ENCODE peak calls at places on chromosome 19, in four cellular contexts. R, C, I and W are unnamed samples.

GRCh38 chr19:49136771-49137171 is 17.4 kb downstream of the PPFIA3 start:
- DNase-seq in C (peak), R (no peak), I (peak), W (no peak)

GRCh38 chr19:35004517-35005255 is 4.6 kb downstream of the GRAMD1A start:
- DNase-seq in I (peak), R (no peak), C (no peak), W (no peak)

GRCh38 chr19:5128251-5128931 is 159.5 kb downstream of the KDM4B start:
- DNase-seq in C (peak), I (no peak), R (no peak), W (no peak)

GRCh38 chr19:16601378-16602052 is 26.5 kb downstream of the MED26 start:
- DNase-seq in C (no peak), I (no peak), R (no peak), W (no peak)

GRCh38 chr19:16584825-16585801 is 12.9 kb upstream of the SLC35E1 start:
- DNase-seq in C (no peak), I (no peak), R (no peak), W (no peak)

GRCh38 chr19:6744381-6745288 is 5.2 kb downstream of the TRIP10 start:
- DNase-seq in I (peak), C (peak), R (peak), W (no peak)

GRCh38 chr19:11652492-11652891 is 55.2 kb downstream of the ZNF627 start:
- DNase-seq in R (no peak), C (no peak), I (no peak), W (no peak)

GRCh38 chr19:10189631-10190425 is 4.9 kb downstream of the DNMT1 start:
- DNase-seq in C (no peak), I (no peak), R (no peak), W (no peak)

GRCh38 chr19:41403181-41403970 is 5.8 kb downstream of the BCKDHA start:
- DNase-seq in I (no peak), R (no peak), C (no peak), W (no peak)

GRCh38 chr19:16671652-16672274 is 10.8 kb downstream of the TMEM38A start:
- DNase-seq in C (no peak), R (no peak), I (peak), W (no peak)

GRCh38 chr19:38359242-38360021 is 14.9 kb upstream of the PSMD8 start:
- DNase-seq in I (no peak), C (no peak), R (no peak), W (no peak)

GRCh38 chr19:38360351-38360750 is 14.0 kb upstream of the PSMD8 start:
- DNase-seq in I (no peak), R (no peak), C (no peak), W (no peak)

GRCh38 chr19:38361633-38362075 is 12.7 kb upstream of the PSMD8 start:
- DNase-seq in R (peak), C (peak), I (peak), W (peak)

GRCh38 chr19:38362076-38362945 is 12.1 kb upstream of the PSMD8 start:
- DNase-seq in R (peak), I (peak), C (peak), W (peak)

DNA sequence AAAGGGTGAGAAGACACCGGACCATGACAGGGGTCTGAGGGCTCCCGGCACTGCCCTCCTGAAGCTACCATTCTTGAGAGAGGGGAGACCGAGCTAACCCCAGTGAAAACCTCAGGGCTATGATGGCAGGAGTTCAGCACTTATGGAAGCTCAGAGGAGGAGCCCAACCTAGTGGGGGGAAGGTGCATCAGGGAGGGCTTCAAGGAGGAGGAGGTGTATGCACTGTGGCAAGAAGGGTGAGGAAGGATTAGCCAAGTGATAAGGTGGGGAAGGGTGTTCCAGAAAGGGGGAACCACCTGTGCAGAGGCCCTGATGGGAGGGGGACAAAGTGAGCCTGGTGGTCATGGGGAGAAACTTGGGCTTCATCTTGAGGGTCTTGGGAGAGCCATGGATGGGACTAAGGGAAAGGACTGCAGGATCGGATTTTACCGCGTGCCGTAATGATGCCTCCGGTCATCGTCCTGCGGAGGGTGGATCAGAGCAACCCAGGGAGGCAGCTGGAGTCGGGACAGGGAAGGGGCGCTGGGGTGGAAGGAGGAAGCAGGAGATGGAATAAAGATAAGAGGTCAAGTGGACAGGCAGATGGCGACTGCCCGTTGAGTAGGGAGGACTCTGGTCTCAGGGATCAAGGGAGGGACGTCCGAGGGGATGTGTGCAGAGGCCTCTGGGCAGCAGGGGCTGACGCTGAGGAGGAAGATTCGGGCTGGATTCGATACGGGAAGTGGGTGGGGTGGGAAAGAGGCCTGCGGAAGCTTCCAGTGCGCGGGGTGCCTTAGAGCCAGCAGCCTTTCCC is 13.3 kb upstream of the PSMD8 start:
- DNase-seq in I (no peak), C (no peak), R (no peak), W (no peak)
- TF ChIP-seq CTCF in I (no peak), C (no peak), R (no peak), W (no peak)

DNA sequence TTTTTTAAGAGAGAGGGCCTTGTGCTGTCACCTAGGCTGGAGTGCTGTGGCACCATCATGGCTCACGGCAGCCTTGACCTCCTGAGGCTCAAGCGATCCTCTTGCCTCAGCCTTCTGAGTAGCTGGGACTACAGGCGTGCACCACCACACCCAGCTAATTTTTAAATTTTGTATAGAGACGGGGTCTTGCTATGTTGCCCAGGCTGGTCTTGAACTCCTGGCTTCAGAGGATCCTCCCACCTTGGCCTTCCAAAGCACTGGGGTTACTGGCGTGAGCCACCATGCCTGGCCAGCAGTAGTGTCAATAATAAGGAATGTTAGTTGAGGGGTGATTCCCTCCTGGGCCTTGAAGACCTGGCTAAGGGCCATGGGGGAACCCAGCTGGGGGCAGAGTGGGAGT is 23.6 kb downstream of the MAST3 start:
- DNase-seq in C (no peak), R (no peak), I (no peak), W (no peak)
- TF ChIP-seq CTCF in C (no peak), R (no peak), I (no peak), W (no peak)

DNA sequence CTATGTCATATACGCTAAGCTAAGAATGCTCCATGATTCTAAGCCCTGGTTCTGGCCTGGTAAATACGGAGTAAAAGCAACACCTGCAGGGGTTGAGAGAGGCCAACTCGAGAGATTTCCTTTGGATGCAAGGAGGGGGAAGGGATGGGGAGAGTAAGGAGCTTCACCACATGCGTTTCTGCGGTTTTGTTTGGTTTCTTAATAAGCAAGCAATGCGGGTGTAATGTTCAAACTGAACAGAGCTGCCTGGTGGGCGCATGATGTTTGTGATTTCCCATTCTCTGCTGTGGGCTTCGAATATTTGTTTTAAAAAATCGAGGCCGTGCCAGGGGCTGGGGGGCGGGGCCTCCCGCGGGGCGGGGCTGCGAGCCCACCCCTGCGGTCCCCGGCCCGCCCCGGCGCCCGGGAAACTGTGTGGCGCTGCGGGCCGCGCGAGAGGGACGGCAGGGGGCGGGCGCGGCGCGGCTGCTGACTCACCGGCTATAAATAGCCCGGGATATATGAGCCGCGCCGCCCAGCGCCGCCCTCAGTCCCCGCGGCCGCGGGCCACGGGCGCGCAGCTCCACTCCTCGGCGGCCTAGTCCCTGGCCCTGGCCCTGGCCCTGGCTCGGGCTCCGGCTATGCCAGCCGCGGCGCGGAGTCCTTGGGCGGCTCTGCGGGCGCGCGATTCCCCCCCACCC is 5.1 kb downstream of the BBC3 start:
- DNase-seq in C (peak), R (peak), I (peak), W (peak)
- TF ChIP-seq CTCF in C (no peak), R (no peak), I (peak), W (no peak)

GRCh38 chr19:47651691-47652090 is 42.8 kb downstream of the BICRA start:
- DNase-seq in C (no peak), R (no peak), I (no peak), W (no peak)
- TF ChIP-seq CTCF in C (no peak), R (no peak), I (no peak), W (no peak)

GRCh38 chr19:1467512-1468273 is 11.3 kb downstream of the C19orf25 start:
- DNase-seq in R (no peak), I (peak), C (no peak), W (no peak)

GRCh38 chr19:1467228-1467511 is 11.8 kb downstream of the C19orf25 start:
- DNase-seq in C (no peak), I (peak), R (no peak), W (no peak)

GRCh38 chr19:1466018-1466460 is 13.0 kb downstream of the C19orf25 start:
- DNase-seq in C (no peak), I (no peak), R (no peak), W (no peak)

GRCh38 chr19:1466461-1467227 is 12.4 kb downstream of the C19orf25 start:
- DNase-seq in R (no peak), C (no peak), I (peak), W (no peak)

DNA sequence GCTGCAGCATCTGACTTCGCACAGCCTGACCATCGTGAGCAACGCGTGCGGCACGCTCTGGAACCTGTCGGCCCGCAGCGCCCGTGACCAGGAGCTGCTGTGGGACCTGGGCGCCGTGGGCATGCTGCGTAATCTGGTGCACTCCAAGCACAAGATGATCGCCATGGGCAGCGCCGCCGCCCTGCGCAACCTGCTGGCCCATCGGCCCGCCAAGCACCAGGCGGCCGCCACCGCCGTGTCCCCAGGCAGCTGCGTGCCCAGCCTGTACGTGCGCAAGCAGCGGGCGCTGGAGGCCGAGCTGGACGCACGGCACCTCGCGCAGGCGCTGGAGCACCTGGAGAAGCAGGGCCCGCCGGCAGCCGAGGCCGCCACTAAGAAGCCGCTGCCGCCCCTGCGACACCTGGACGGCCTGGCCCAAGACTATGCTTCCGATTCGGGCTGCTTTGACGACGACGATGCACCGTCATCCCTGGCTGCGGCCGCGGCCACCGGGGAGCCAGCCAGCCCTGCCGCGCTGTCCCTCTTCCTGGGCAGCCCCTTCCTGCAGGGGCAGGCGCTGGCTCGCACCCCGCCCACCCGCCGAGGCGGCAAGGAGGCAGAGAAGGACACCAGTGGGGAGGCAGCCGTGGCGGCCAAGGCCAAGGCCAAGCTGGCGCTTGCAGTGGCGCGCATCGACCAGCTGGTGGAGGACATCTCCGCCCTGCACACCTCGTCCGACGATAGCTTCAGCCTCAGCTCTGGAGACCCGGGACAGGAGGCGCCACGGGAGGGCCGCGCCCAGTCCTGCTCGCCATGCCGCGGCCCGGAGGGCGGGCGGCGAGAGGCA is 13.6 kb downstream of the C19orf25 start:
- DNase-seq in C (no peak), I (peak), R (no peak), W (no peak)
- TF ChIP-seq CTCF in C (peak), I (peak), R (no peak), W (peak)

GRCh38 chr19:13825489-13826475 is 30.5 kb downstream of the ZSWIM4 start:
- DNase-seq in C (no peak), R (peak), I (peak), W (no peak)
- TF ChIP-seq CTCF in C (peak), R (no peak), I (no peak), W (no peak)